ENCODE peak calls at places on chromosomes 11 and 22, in eight cellular contexts. N is neural crest cell; R is progenitor cell of endocrine pancreas; Y is GM12865; F is GM23338; C is coronary artery; O is thoracic aorta; P is CD8-positive, alpha-beta T cell. U is an unnamed sample.
A peak's percentile ranks its signal among the peaks of the same experiment; 100 is the strongest.

GRCh38 chr22:24871611-24872205 is 65.7 kb downstream of the SGSM1 start:
- DNase-seq in N (no peak), R (no peak), Y (no peak), F (no peak), C (no peak), O (no peak), P (no peak), U (no peak)

GRCh38 chr11:124577664-124578427 is 8.0 kb downstream of the OR8A1 start:
- DNase-seq in N (no peak), R (no peak), Y (no peak), F (no peak), C (no peak), O (no peak), P (no peak), U (no peak)

GRCh38 chr11:110979696-110980095 is 265.8 kb upstream of the POU2AF2 start:
- DNase-seq in N (no peak), R (no peak), Y (no peak), F (no peak), C (no peak), O (no peak), P (no peak), U (no peak)

GRCh38 chr11:96794152-96794551 is 404.3 kb downstream of the JRKL start:
- DNase-seq in N (no peak), R (no peak), Y (peak; percentile 2), F (peak; percentile 56), C (no peak), O (no peak), P (no peak), U (no peak)

GRCh38 chr22:38631724-38632123 is 24.5 kb downstream of the FAM227A start:
- DNase-seq in N (no peak), R (no peak), Y (no peak), F (no peak), C (no peak), O (no peak), P (no peak), U (no peak)

GRCh38 chr11:2772544-2773031 is 72.8 kb upstream of the KCNQ1OT1 start:
- DNase-seq in N (no peak), R (no peak), Y (peak; percentile 35), F (no peak), C (peak; percentile 64), O (no peak), P (no peak), U (peak; percentile 20)

GRCh38 chr22:36419177-36419911 is 31.6 kb upstream of the MYH9 start:
- DNase-seq in N (no peak), R (no peak), Y (peak; percentile 74), F (peak; percentile 38), C (no peak), O (no peak), P (no peak), U (no peak)

GRCh38 chr22:19605508-19606331 is 81.5 kb upstream of the CLDN5 start:
- DNase-seq in N (no peak), R (no peak), Y (no peak), F (no peak), C (no peak), O (no peak), P (no peak), U (no peak)

GRCh38 chr11:72413914-72414628 is 20.3 kb downstream of the CLPB start:
- DNase-seq in N (peak; percentile 62), R (peak; percentile 59), Y (peak; percentile 87), F (peak; percentile 78), C (no peak), O (peak; percentile 60), P (peak; percentile 75), U (peak; percentile 83)

GRCh38 chr11:70204466-70204799 is 1.3 kb downstream of the FADD start:
- DNase-seq in N (no peak), R (no peak), Y (peak; percentile 55), F (no peak), C (no peak), O (no peak), P (no peak), U (no peak)

GRCh38 chr11:12284321-12285050 is 92.9 kb upstream of the PARVA start:
- DNase-seq in N (no peak), R (no peak), Y (no peak), F (no peak), C (peak; percentile 60), O (no peak), P (no peak), U (no peak)

GRCh38 chr11:47340980-47341775 is 11.3 kb downstream of the MYBPC3 start:
- DNase-seq in N (no peak), R (no peak), Y (no peak), F (no peak), C (no peak), O (no peak), P (no peak), U (no peak)

GRCh38 chr11:85945296-85945695 is 90.1 kb downstream of the CCDC83 start:
- DNase-seq in N (no peak), R (no peak), Y (no peak), F (no peak), C (no peak), O (no peak), P (no peak), U (no peak)

GRCh38 chr11:120875986-120876385 is 147.9 kb upstream of the TBCEL start:
- DNase-seq in N (no peak), R (no peak), Y (no peak), F (no peak), C (no peak), O (no peak), P (no peak), U (no peak)

GRCh38 chr22:27150530-27150909 is 493.1 kb downstream of the MIAT start:
- DNase-seq in N (no peak), R (no peak), Y (peak; percentile 1), F (no peak), C (no peak), O (no peak), P (no peak), U (no peak)

GRCh38 chr11:102530558-102530957 is at the start of gene MMP7:
- DNase-seq in N (no peak), R (no peak), Y (no peak), F (no peak), C (no peak), O (no peak), P (no peak), U (no peak)

GRCh38 chr11:105081412-105082150 is 36.4 kb upstream of the CARD16 start:
- DNase-seq in N (no peak), R (no peak), Y (no peak), F (peak; percentile 11), C (no peak), O (no peak), P (no peak), U (no peak)

GRCh38 chr11:118530683-118531596 is at the start of gene TMEM25:
- DNase-seq in N (peak; percentile 57), R (peak; percentile 72), Y (peak; percentile 58), F (peak; percentile 86), C (no peak), O (no peak), P (peak; percentile 75), U (peak; percentile 95)

GRCh38 chr11:43992834-43993637 is 50.6 kb downstream of the C11orf96 start:
- DNase-seq in N (no peak), R (no peak), Y (peak; percentile 11), F (no peak), C (no peak), O (no peak), P (no peak), U (no peak)

GRCh38 chr11:82680252-82680651 is 53.4 kb downstream of the FAM181B start:
- DNase-seq in N (no peak), R (no peak), Y (no peak), F (no peak), C (no peak), O (no peak), P (no peak), U (no peak)

GRCh38 chr11:121452609-121453150 is at the start of gene SORL1-AS1:
- DNase-seq in N (no peak), R (no peak), Y (peak; percentile 76), F (peak; percentile 54), C (no peak), O (no peak), P (peak; percentile 80), U (no peak)

GRCh38 chr11:64674774-64675173 is 48.2 kb downstream of the NRXN2 start:
- DNase-seq in N (no peak), R (no peak), Y (peak; percentile 58), F (no peak), C (no peak), O (no peak), P (no peak), U (peak; percentile 48)

GRCh38 chr11:7974668-7975067 is 9.4 kb upstream of the NLRP10 start:
- DNase-seq in N (no peak), R (no peak), Y (no peak), F (peak; percentile 50), C (no peak), O (no peak), P (no peak), U (no peak)

GRCh38 chr11:68950268-68950667 is 30.5 kb downstream of the MRGPRD start:
- DNase-seq in N (peak; percentile 16), R (no peak), Y (peak; percentile 26), F (peak; percentile 85), C (no peak), O (no peak), P (no peak), U (peak; percentile 62)
- TF ChIP-seq CTCF in N (peak; percentile 53), R (peak; percentile 38), Y (peak; percentile 38), F (peak; percentile 47), C (no peak), O (peak; percentile 51), P (no peak), U (no peak)

GRCh38 chr11:14148653-14149273 is 186.2 kb downstream of the SPON1 start:
- DNase-seq in N (no peak), R (no peak), Y (peak; percentile 14), F (peak; percentile 30), C (no peak), O (no peak), P (no peak), U (peak; percentile 17)
- TF ChIP-seq CTCF in N (peak; percentile 74), R (peak; percentile 71), Y (peak; percentile 35), F (peak; percentile 44), C (peak; percentile 38), O (peak; percentile 72), P (peak; percentile 75), U (no peak)

DNA sequence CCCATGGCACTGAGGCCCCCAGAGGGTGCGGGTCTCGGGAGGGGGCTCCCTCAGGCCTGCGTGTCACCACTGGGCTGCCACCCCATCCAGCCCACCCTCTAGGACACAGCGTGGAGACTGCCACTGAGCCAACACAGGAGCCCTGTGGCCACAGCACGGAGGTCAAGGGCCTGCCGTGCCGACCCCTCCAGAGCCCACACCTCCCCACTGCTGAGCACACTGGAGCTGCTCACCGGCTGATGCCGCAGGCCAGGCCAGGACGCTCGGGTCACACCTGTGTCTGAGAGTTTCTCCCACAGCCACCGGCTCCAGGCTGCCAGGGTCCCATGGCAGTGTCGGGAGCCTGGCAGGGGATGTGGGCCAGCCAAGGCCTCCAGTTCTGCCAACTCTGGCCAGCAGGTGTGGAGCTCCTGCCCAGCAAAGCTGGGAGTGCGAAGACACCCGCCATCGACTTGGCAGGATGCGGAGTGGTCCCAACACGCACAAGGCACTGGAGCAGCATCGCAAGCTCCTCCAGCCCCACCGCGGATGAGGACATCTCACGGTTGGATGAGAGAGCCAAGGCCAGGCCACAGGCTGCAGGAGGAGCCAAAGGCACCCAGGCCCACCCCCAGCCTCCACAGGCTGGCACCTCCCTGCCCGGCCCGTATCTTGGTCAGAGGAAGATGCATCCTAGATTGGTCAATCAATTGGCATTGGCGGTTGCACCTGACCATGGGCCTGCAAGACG is 187.1 kb downstream of the BRD1 start:
- DNase-seq in N (no peak), R (no peak), Y (no peak), F (no peak), C (no peak), O (no peak), P (no peak), U (no peak)
- TF ChIP-seq CTCF in N (no peak), R (no peak), Y (no peak), F (no peak), C (no peak), O (no peak), P (no peak), U (no peak)

GRCh38 chr11:132231656-132232173 is 861.3 kb downstream of the NTM start:
- DNase-seq in N (no peak), R (no peak), Y (no peak), F (no peak), C (no peak), O (no peak), P (no peak), U (no peak)
- TF ChIP-seq CTCF in N (no peak), R (no peak), Y (no peak), F (no peak), C (no peak), O (no peak), P (no peak), U (no peak)